ENCODE peak calls at places on chromosomes 16 and 17, in ten cellular contexts. One of them, this sample, is unnamed. For H3K9me3, the result is how much of the 10 kb centered on the place peaks cover.

GRCh38 chr17:28549274-28550132 is 2.9 kb downstream of the UNC119 start:
- DNase-seq in aorta: peak
- DNase-seq in H9: no peak
- DNase-seq in A673: no peak
- DNase-seq in CD8-positive, alpha-beta T cell: peak
- DNase-seq in A549: no peak
- DNase-seq in psoas muscle: no peak
- DNase-seq in ascending aorta: no peak
- DNase-seq in prostate gland: no peak
- DNase-seq in iPS DF 6.9: no peak
- DNase-seq in this sample: peak

GRCh38 chr16:81239722-81240121 is 1.2 kb downstream of the BCO1 start:
- DNase-seq in aorta: no peak
- DNase-seq in H9: no peak
- DNase-seq in A673: no peak
- DNase-seq in CD8-positive, alpha-beta T cell: no peak
- DNase-seq in A549: no peak
- DNase-seq in psoas muscle: no peak
- DNase-seq in ascending aorta: no peak
- DNase-seq in prostate gland: no peak
- DNase-seq in iPS DF 6.9: no peak
- DNase-seq in this sample: no peak

GRCh38 chr17:7304179-7304578 is 3.2 kb upstream of the EIF5A start:
- DNase-seq in aorta: no peak
- DNase-seq in H9: no peak
- DNase-seq in A673: no peak
- DNase-seq in CD8-positive, alpha-beta T cell: no peak
- DNase-seq in A549: no peak
- DNase-seq in psoas muscle: no peak
- DNase-seq in ascending aorta: no peak
- DNase-seq in prostate gland: no peak
- DNase-seq in iPS DF 6.9: no peak
- DNase-seq in this sample: no peak

GRCh38 chr17:31457391-31458234 is 66.1 kb downstream of the RAB11FIP4 start:
- DNase-seq in aorta: no peak
- DNase-seq in H9: no peak
- DNase-seq in A673: no peak
- DNase-seq in CD8-positive, alpha-beta T cell: no peak
- DNase-seq in A549: no peak
- DNase-seq in psoas muscle: no peak
- DNase-seq in ascending aorta: no peak
- DNase-seq in prostate gland: no peak
- DNase-seq in iPS DF 6.9: no peak
- DNase-seq in this sample: no peak

GRCh38 chr17:59914274-59914854 is 21.4 kb downstream of the RPS6KB1 start:
- DNase-seq in aorta: no peak
- DNase-seq in H9: no peak
- DNase-seq in A673: peak
- DNase-seq in CD8-positive, alpha-beta T cell: no peak
- DNase-seq in A549: peak
- DNase-seq in psoas muscle: no peak
- DNase-seq in ascending aorta: no peak
- DNase-seq in prostate gland: no peak
- DNase-seq in iPS DF 6.9: no peak
- DNase-seq in this sample: no peak

GRCh38 chr16:20865420-20866126 is 34.6 kb downstream of the DCUN1D3 start:
- DNase-seq in aorta: no peak
- DNase-seq in H9: no peak
- DNase-seq in A673: no peak
- DNase-seq in CD8-positive, alpha-beta T cell: no peak
- DNase-seq in A549: no peak
- DNase-seq in psoas muscle: no peak
- DNase-seq in ascending aorta: no peak
- DNase-seq in prostate gland: no peak
- DNase-seq in iPS DF 6.9: no peak
- DNase-seq in this sample: no peak

GRCh38 chr16:80691111-80691761 is 113.2 kb downstream of the CDYL2 start:
- DNase-seq in aorta: no peak
- DNase-seq in H9: no peak
- DNase-seq in A673: no peak
- DNase-seq in CD8-positive, alpha-beta T cell: no peak
- DNase-seq in A549: no peak
- DNase-seq in psoas muscle: no peak
- DNase-seq in ascending aorta: no peak
- DNase-seq in prostate gland: peak
- DNase-seq in iPS DF 6.9: no peak
- DNase-seq in this sample: no peak

GRCh38 chr16:23069844-23070243 is 79.4 kb downstream of the USP31 start:
- DNase-seq in aorta: no peak
- DNase-seq in H9: no peak
- DNase-seq in A673: no peak
- DNase-seq in CD8-positive, alpha-beta T cell: no peak
- DNase-seq in A549: no peak
- DNase-seq in psoas muscle: no peak
- DNase-seq in ascending aorta: no peak
- DNase-seq in prostate gland: no peak
- DNase-seq in iPS DF 6.9: no peak
- DNase-seq in this sample: no peak

GRCh38 chr17:64458756-64459155 is 9.8 kb downstream of the MILR1 start:
- DNase-seq in aorta: no peak
- DNase-seq in H9: no peak
- DNase-seq in A673: no peak
- DNase-seq in CD8-positive, alpha-beta T cell: no peak
- DNase-seq in A549: no peak
- DNase-seq in psoas muscle: no peak
- DNase-seq in ascending aorta: no peak
- DNase-seq in prostate gland: no peak
- DNase-seq in iPS DF 6.9: no peak
- DNase-seq in this sample: no peak

GRCh38 chr16:53111078-53111776 is 56.4 kb downstream of the CHD9 start:
- DNase-seq in aorta: no peak
- DNase-seq in H9: no peak
- DNase-seq in A673: no peak
- DNase-seq in CD8-positive, alpha-beta T cell: no peak
- DNase-seq in A549: no peak
- DNase-seq in psoas muscle: no peak
- DNase-seq in ascending aorta: no peak
- DNase-seq in prostate gland: no peak
- DNase-seq in iPS DF 6.9: no peak
- DNase-seq in this sample: no peak

GRCh38 chr17:73316919-73317505 is 5.2 kb upstream of the CDC42EP4 start:
- DNase-seq in aorta: no peak
- DNase-seq in H9: peak
- DNase-seq in A673: no peak
- DNase-seq in CD8-positive, alpha-beta T cell: no peak
- DNase-seq in A549: no peak
- DNase-seq in psoas muscle: no peak
- DNase-seq in ascending aorta: no peak
- DNase-seq in prostate gland: no peak
- DNase-seq in iPS DF 6.9: no peak
- DNase-seq in this sample: no peak

GRCh38 chr17:14737984-14738651 is 437.2 kb downstream of the HS3ST3B1 start:
- DNase-seq in aorta: peak
- DNase-seq in H9: peak
- DNase-seq in A673: no peak
- DNase-seq in CD8-positive, alpha-beta T cell: no peak
- DNase-seq in A549: peak
- DNase-seq in psoas muscle: peak
- DNase-seq in ascending aorta: peak
- DNase-seq in prostate gland: peak
- DNase-seq in iPS DF 6.9: no peak
- DNase-seq in this sample: peak

GRCh38 chr17:50337956-50338355 is 8.0 kb upstream of the XYLT2 start:
- DNase-seq in aorta: peak
- DNase-seq in H9: peak
- DNase-seq in A673: no peak
- DNase-seq in CD8-positive, alpha-beta T cell: no peak
- DNase-seq in A549: no peak
- DNase-seq in psoas muscle: no peak
- DNase-seq in ascending aorta: no peak
- DNase-seq in prostate gland: no peak
- DNase-seq in iPS DF 6.9: no peak
- DNase-seq in this sample: no peak

GRCh38 chr17:14308965-14309879 is 8.3 kb downstream of the HS3ST3B1 start:
- DNase-seq in aorta: peak
- DNase-seq in H9: peak
- DNase-seq in A673: peak
- DNase-seq in CD8-positive, alpha-beta T cell: peak
- DNase-seq in A549: peak
- DNase-seq in psoas muscle: peak
- DNase-seq in ascending aorta: peak
- DNase-seq in prostate gland: peak
- DNase-seq in iPS DF 6.9: peak
- DNase-seq in this sample: peak

DNA sequence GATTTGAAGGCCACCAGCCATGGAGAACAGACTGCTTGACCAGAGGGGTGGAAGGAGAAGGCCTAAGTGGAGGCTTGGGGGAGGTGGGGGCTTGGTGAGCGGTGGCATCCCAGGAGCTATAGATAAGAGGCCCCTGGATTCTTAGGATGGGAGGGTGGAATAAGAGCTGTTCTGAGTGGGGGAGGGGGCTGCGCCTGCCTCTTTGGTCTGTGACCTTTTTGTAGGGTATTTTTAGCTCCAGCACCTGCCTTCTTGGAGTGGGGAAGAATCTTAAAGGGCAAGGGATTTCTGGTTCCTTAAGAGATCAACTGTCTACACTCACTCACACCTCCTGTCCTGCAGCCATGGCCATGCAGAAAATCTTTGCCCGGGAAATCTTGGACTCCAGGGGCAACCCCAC is 567 bp downstream of the ENO3 start:
- DNase-seq in aorta: no peak
- DNase-seq in H9: no peak
- DNase-seq in A673: no peak
- DNase-seq in CD8-positive, alpha-beta T cell: no peak
- DNase-seq in A549: no peak
- DNase-seq in psoas muscle: no peak
- DNase-seq in ascending aorta: no peak
- DNase-seq in prostate gland: no peak
- DNase-seq in iPS DF 6.9: no peak
- DNase-seq in this sample: no peak
- H3K9me3 ChIP-seq in aorta: under half
- H3K9me3 ChIP-seq in H9: under half
- H3K9me3 ChIP-seq in A673: under half
- H3K9me3 ChIP-seq in CD8-positive, alpha-beta T cell: under half
- H3K9me3 ChIP-seq in A549: under half
- H3K9me3 ChIP-seq in psoas muscle: under half
- H3K9me3 ChIP-seq in ascending aorta: under half
- H3K9me3 ChIP-seq in prostate gland: under half
- H3K9me3 ChIP-seq in iPS DF 6.9: under half
- H3K9me3 ChIP-seq in this sample: under half

GRCh38 chr16:85569039-85569614 is 44.0 kb upstream of the GSE1 start:
- DNase-seq in aorta: no peak
- DNase-seq in H9: no peak
- DNase-seq in A673: no peak
- DNase-seq in CD8-positive, alpha-beta T cell: no peak
- DNase-seq in A549: no peak
- DNase-seq in psoas muscle: no peak
- DNase-seq in ascending aorta: no peak
- DNase-seq in prostate gland: no peak
- DNase-seq in iPS DF 6.9: no peak
- DNase-seq in this sample: no peak
- H3K27ac ChIP-seq in aorta: no peak
- H3K27ac ChIP-seq in H9: no peak
- H3K27ac ChIP-seq in A673: peak
- H3K27ac ChIP-seq in CD8-positive, alpha-beta T cell: peak
- H3K27ac ChIP-seq in A549: no peak
- H3K27ac ChIP-seq in psoas muscle: no peak
- H3K27ac ChIP-seq in ascending aorta: no peak
- H3K27ac ChIP-seq in prostate gland: no peak
- H3K27ac ChIP-seq in iPS DF 6.9: no peak
- H3K27ac ChIP-seq in this sample: peak

GRCh38 chr17:69719474-69720048 is 305.1 kb downstream of the MAP2K6 start:
- DNase-seq in aorta: no peak
- DNase-seq in H9: no peak
- DNase-seq in A673: no peak
- DNase-seq in CD8-positive, alpha-beta T cell: no peak
- DNase-seq in A549: no peak
- DNase-seq in psoas muscle: no peak
- DNase-seq in ascending aorta: no peak
- DNase-seq in prostate gland: no peak
- DNase-seq in iPS DF 6.9: no peak
- DNase-seq in this sample: no peak

GRCh38 chr17:69716571-69716970 is 302.1 kb downstream of the MAP2K6 start:
- DNase-seq in aorta: no peak
- DNase-seq in H9: no peak
- DNase-seq in A673: no peak
- DNase-seq in CD8-positive, alpha-beta T cell: no peak
- DNase-seq in A549: no peak
- DNase-seq in psoas muscle: no peak
- DNase-seq in ascending aorta: no peak
- DNase-seq in prostate gland: no peak
- DNase-seq in iPS DF 6.9: no peak
- DNase-seq in this sample: no peak

GRCh38 chr17:69717819-69718218 is 303.3 kb downstream of the MAP2K6 start:
- DNase-seq in aorta: no peak
- DNase-seq in H9: no peak
- DNase-seq in A673: no peak
- DNase-seq in CD8-positive, alpha-beta T cell: no peak
- DNase-seq in A549: no peak
- DNase-seq in psoas muscle: no peak
- DNase-seq in ascending aorta: no peak
- DNase-seq in prostate gland: no peak
- DNase-seq in iPS DF 6.9: no peak
- DNase-seq in this sample: no peak

GRCh38 chr17:69715656-69716055 is 301.2 kb downstream of the MAP2K6 start:
- DNase-seq in aorta: no peak
- DNase-seq in H9: no peak
- DNase-seq in A673: no peak
- DNase-seq in CD8-positive, alpha-beta T cell: no peak
- DNase-seq in A549: no peak
- DNase-seq in psoas muscle: no peak
- DNase-seq in ascending aorta: no peak
- DNase-seq in prostate gland: no peak
- DNase-seq in iPS DF 6.9: no peak
- DNase-seq in this sample: no peak

DNA sequence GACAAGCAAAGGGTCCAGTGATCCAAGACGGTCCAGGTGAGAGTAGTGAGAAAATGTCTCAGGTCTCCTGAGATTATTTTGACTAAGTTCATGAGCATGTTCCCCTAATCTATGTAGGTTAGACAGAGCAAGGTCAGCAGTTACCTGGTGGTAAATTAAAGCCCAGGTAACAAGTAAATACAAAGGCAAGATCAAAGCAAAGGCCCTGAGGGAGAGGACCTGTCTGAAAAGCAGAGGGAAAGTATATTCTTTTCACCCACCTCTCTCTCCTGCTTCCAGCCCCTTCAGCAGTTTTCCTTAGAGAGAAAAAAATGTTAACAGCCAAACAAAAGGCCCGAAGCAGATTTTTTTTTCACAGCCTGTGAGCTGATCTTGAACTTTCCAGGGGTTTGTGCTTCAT is 302.7 kb downstream of the MAP2K6 start:
- DNase-seq in aorta: no peak
- DNase-seq in H9: no peak
- DNase-seq in A673: no peak
- DNase-seq in CD8-positive, alpha-beta T cell: no peak
- DNase-seq in A549: no peak
- DNase-seq in psoas muscle: no peak
- DNase-seq in ascending aorta: no peak
- DNase-seq in prostate gland: no peak
- DNase-seq in iPS DF 6.9: no peak
- DNase-seq in this sample: no peak
- H3K9me3 ChIP-seq in aorta: under half
- H3K9me3 ChIP-seq in H9: under half
- H3K9me3 ChIP-seq in A673: under half
- H3K9me3 ChIP-seq in CD8-positive, alpha-beta T cell: under half
- H3K9me3 ChIP-seq in A549: under half
- H3K9me3 ChIP-seq in psoas muscle: under half
- H3K9me3 ChIP-seq in ascending aorta: under half
- H3K9me3 ChIP-seq in prostate gland: under half
- H3K9me3 ChIP-seq in iPS DF 6.9: under half
- H3K9me3 ChIP-seq in this sample: under half

GRCh38 chr17:12522336-12522735 is 143.4 kb upstream of the MYOCD start:
- DNase-seq in aorta: no peak
- DNase-seq in H9: no peak
- DNase-seq in A673: no peak
- DNase-seq in CD8-positive, alpha-beta T cell: no peak
- DNase-seq in A549: no peak
- DNase-seq in psoas muscle: no peak
- DNase-seq in ascending aorta: no peak
- DNase-seq in prostate gland: no peak
- DNase-seq in iPS DF 6.9: no peak
- DNase-seq in this sample: no peak
- H3K27ac ChIP-seq in aorta: peak
- H3K27ac ChIP-seq in H9: no peak
- H3K27ac ChIP-seq in A673: no peak
- H3K27ac ChIP-seq in CD8-positive, alpha-beta T cell: no peak
- H3K27ac ChIP-seq in A549: peak
- H3K27ac ChIP-seq in psoas muscle: no peak
- H3K27ac ChIP-seq in ascending aorta: peak
- H3K27ac ChIP-seq in prostate gland: no peak
- H3K27ac ChIP-seq in iPS DF 6.9: no peak
- H3K27ac ChIP-seq in this sample: no peak